ENCODE peak calls at places on chromosomes 11 and 22, in five cellular contexts. One of them, this sample, is unnamed.

GRCh38 chr11:70159612-70160570 is 43.2 kb upstream of the FADD start:
- DNase-seq in H1: no peak
- DNase-seq in SK-N-MC: no peak
- DNase-seq in cardiac muscle cell: no peak
- DNase-seq in pancreas: no peak
- DNase-seq in this sample: peak; percentile 43

GRCh38 chr11:128182844-128183243 is 404.5 kb downstream of the ETS1 start:
- DNase-seq in SK-N-MC: no peak
- DNase-seq in pancreas: no peak
- DNase-seq in H1: no peak
- DNase-seq in cardiac muscle cell: no peak
- DNase-seq in this sample: no peak

GRCh38 chr22:44108806-44109385 is 71.8 kb upstream of the PARVG start:
- DNase-seq in pancreas: peak; percentile 23
- DNase-seq in SK-N-MC: no peak
- DNase-seq in H1: no peak
- DNase-seq in cardiac muscle cell: no peak
- DNase-seq in this sample: no peak

GRCh38 chr11:103904324-103904667 is 132.1 kb upstream of the DDI1 start:
- DNase-seq in cardiac muscle cell: no peak
- DNase-seq in pancreas: no peak
- DNase-seq in H1: no peak
- DNase-seq in SK-N-MC: no peak
- DNase-seq in this sample: no peak

GRCh38 chr11:16494918-16495691 is 138.8 kb upstream of the SOX6 start:
- DNase-seq in cardiac muscle cell: no peak
- DNase-seq in SK-N-MC: no peak
- DNase-seq in pancreas: no peak
- DNase-seq in H1: no peak
- DNase-seq in this sample: no peak

GRCh38 chr11:130554241-130555055 is 106.0 kb downstream of the ADAMTS15 start:
- DNase-seq in cardiac muscle cell: no peak
- DNase-seq in H1: no peak
- DNase-seq in pancreas: no peak
- DNase-seq in SK-N-MC: no peak
- DNase-seq in this sample: no peak

GRCh38 chr11:7575841-7576451 is 62.1 kb downstream of the PPFIBP2 start:
- DNase-seq in pancreas: no peak
- DNase-seq in cardiac muscle cell: no peak
- DNase-seq in SK-N-MC: no peak
- DNase-seq in H1: no peak
- DNase-seq in this sample: peak; percentile 83

GRCh38 chr11:119751281-119752060 is 22.5 kb upstream of the NECTIN1 start:
- DNase-seq in cardiac muscle cell: no peak
- DNase-seq in H1: no peak
- DNase-seq in pancreas: no peak
- DNase-seq in SK-N-MC: no peak
- DNase-seq in this sample: no peak

GRCh38 chr11:6022954-6023353 is 7.6 kb downstream of the OR56A1 start:
- DNase-seq in SK-N-MC: no peak
- DNase-seq in pancreas: no peak
- DNase-seq in H1: no peak
- DNase-seq in cardiac muscle cell: peak; percentile 67
- DNase-seq in this sample: no peak

GRCh38 chr11:22763166-22763565 is 66.4 kb downstream of the SVIP start:
- DNase-seq in H1: no peak
- DNase-seq in pancreas: no peak
- DNase-seq in SK-N-MC: no peak
- DNase-seq in cardiac muscle cell: no peak
- DNase-seq in this sample: no peak

GRCh38 chr22:20438678-20439492 is 1.3 kb upstream of the SCARF2 start:
- DNase-seq in SK-N-MC: no peak
- DNase-seq in cardiac muscle cell: no peak
- DNase-seq in H1: no peak
- DNase-seq in pancreas: peak; percentile 55
- DNase-seq in this sample: no peak

GRCh38 chr11:1556278-1557167 is 15.5 kb downstream of the DUSP8 start:
- DNase-seq in H1: no peak
- DNase-seq in SK-N-MC: no peak
- DNase-seq in pancreas: peak; percentile 55
- DNase-seq in cardiac muscle cell: no peak
- DNase-seq in this sample: no peak

GRCh38 chr22:31753005-31753633 is 700 bp upstream of the DEPDC5 start:
- DNase-seq in cardiac muscle cell: peak; percentile 40
- DNase-seq in SK-N-MC: no peak
- DNase-seq in pancreas: peak; percentile 55
- DNase-seq in H1: no peak
- DNase-seq in this sample: peak; percentile 49

GRCh38 chr11:113376156-113376555 is 11.4 kb upstream of the ANKK1 start:
- DNase-seq in H1: no peak
- DNase-seq in SK-N-MC: no peak
- DNase-seq in cardiac muscle cell: peak; percentile 73
- DNase-seq in pancreas: no peak
- DNase-seq in this sample: no peak

GRCh38 chr22:27416553-27417427 is 384.8 kb downstream of the MN1 start:
- DNase-seq in H1: peak; percentile 23
- DNase-seq in SK-N-MC: peak; percentile 53
- DNase-seq in cardiac muscle cell: peak; percentile 93
- DNase-seq in pancreas: no peak
- DNase-seq in this sample: no peak

GRCh38 chr22:46813816-46814597 is 51.6 kb downstream of the TBC1D22A start:
- DNase-seq in pancreas: peak; percentile 19
- DNase-seq in cardiac muscle cell: peak; percentile 72
- DNase-seq in H1: no peak
- DNase-seq in SK-N-MC: no peak
- DNase-seq in this sample: no peak

GRCh38 chr11:20759541-20759940 is 90.2 kb downstream of the NELL1 start:
- DNase-seq in SK-N-MC: no peak
- DNase-seq in cardiac muscle cell: no peak
- DNase-seq in pancreas: no peak
- DNase-seq in H1: no peak
- DNase-seq in this sample: no peak

GRCh38 chr22:49207008-49207775 is 620.5 kb downstream of the BRD1 start:
- DNase-seq in SK-N-MC: no peak
- DNase-seq in pancreas: peak; percentile 6
- DNase-seq in H1: no peak
- DNase-seq in cardiac muscle cell: no peak
- DNase-seq in this sample: no peak

GRCh38 chr11:78841451-78842060 is 266.9 kb upstream of the NARS2 start:
- DNase-seq in cardiac muscle cell: peak; percentile 30
- DNase-seq in SK-N-MC: no peak
- DNase-seq in pancreas: no peak
- DNase-seq in H1: no peak
- DNase-seq in this sample: no peak

GRCh38 chr22:47331750-47332149 is 569.3 kb downstream of the TBC1D22A start:
- DNase-seq in pancreas: no peak
- DNase-seq in H1: no peak
- DNase-seq in cardiac muscle cell: no peak
- DNase-seq in SK-N-MC: no peak
- DNase-seq in this sample: no peak

GRCh38 chr22:35231585-35232084 is 25.7 kb upstream of the HMGXB4 start:
- DNase-seq in cardiac muscle cell: peak; percentile 76
- DNase-seq in pancreas: peak; percentile 82
- DNase-seq in H1: peak; percentile 68
- DNase-seq in SK-N-MC: peak; percentile 44
- DNase-seq in this sample: peak; percentile 73

GRCh38 chr22:35230839-35231584 is 26.3 kb upstream of the HMGXB4 start:
- DNase-seq in pancreas: no peak
- DNase-seq in cardiac muscle cell: no peak
- DNase-seq in SK-N-MC: peak; percentile 3
- DNase-seq in H1: no peak
- DNase-seq in this sample: peak; percentile 27

GRCh38 chr22:35227248-35227647 is 30.0 kb upstream of the HMGXB4 start:
- DNase-seq in H1: no peak
- DNase-seq in SK-N-MC: no peak
- DNase-seq in pancreas: no peak
- DNase-seq in cardiac muscle cell: no peak
- DNase-seq in this sample: no peak

GRCh38 chr22:35229865-35230264 is 27.4 kb upstream of the HMGXB4 start:
- DNase-seq in H1: no peak
- DNase-seq in pancreas: no peak
- DNase-seq in cardiac muscle cell: no peak
- DNase-seq in SK-N-MC: no peak
- DNase-seq in this sample: no peak

DNA sequence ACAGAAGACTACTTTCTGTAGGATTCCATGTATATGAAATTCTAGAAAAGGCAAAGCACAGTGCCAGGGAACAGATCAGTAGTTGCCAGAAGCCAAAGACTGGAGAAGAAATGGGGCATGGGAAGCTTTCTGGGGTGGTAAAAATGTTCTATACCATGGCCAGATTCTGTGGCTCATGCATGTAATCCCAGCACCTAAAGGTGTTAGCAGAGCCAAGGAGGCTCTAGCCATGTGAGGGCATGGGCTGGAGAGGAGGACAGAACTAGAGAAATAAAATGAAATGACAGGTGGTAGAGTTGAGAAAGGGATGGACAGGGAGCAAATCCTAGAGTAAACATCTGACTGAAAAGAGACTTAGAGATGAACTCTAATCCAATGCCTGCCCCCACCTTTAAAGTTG is 26.9 kb upstream of the HMGXB4 start:
- DNase-seq in cardiac muscle cell: no peak
- DNase-seq in SK-N-MC: no peak
- DNase-seq in H1: no peak
- DNase-seq in pancreas: no peak
- DNase-seq in this sample: no peak
- H3K4me3 ChIP-seq in cardiac muscle cell: no peak overlapping the region
- H3K4me3 ChIP-seq in SK-N-MC: peak overlapping the region; percentile 87
- H3K4me3 ChIP-seq in H1: no peak overlapping the region
- H3K4me3 ChIP-seq in pancreas: no peak overlapping the region
- H3K4me3 ChIP-seq in this sample: no peak overlapping the region

DNA sequence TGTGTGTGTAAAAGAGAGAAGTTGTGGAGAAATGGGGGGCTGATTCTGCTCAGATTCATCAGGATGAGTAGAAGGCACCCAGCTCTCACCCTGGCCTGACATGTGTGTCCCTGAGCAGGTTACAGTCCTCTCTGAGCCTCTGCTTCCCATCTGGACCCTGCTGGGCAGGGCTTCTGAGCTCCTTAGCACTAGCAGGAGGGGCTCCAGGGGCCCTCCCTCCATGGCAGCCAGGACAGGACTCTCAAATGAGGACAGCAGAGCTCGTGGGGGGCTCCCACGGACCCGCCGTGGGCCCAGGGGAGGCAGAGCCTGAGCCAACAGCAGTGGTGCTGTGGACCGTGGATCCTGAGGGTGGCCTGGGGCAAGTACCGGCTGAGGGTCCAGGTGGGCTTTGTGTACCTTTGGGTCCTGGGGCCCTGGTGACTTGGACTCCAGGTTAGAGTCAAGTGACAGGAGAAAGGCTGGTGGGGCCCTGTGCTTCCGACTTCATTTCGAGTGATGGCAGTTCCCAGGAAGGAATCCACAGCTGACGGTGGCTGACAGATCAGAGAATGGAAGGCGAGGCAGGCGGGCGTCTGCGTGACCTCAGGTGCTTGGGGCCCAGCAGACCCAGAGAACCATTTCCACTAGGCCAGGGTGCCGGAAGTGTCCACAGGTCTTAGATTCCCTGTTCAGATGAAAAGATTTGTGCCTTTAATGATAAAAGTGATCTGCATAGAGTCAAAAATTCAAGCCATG is 21.9 kb downstream of the NEAT1 start:
- DNase-seq in cardiac muscle cell: peak; percentile 41
- DNase-seq in SK-N-MC: no peak
- DNase-seq in pancreas: peak; percentile 59
- DNase-seq in H1: no peak
- DNase-seq in this sample: no peak
- H3K27ac ChIP-seq in cardiac muscle cell: peak overlapping the region; percentile 35
- H3K27ac ChIP-seq in SK-N-MC: no peak overlapping the region
- H3K27ac ChIP-seq in pancreas: no peak overlapping the region
- H3K27ac ChIP-seq in H1: no peak overlapping the region
- H3K27ac ChIP-seq in this sample: no peak overlapping the region

DNA sequence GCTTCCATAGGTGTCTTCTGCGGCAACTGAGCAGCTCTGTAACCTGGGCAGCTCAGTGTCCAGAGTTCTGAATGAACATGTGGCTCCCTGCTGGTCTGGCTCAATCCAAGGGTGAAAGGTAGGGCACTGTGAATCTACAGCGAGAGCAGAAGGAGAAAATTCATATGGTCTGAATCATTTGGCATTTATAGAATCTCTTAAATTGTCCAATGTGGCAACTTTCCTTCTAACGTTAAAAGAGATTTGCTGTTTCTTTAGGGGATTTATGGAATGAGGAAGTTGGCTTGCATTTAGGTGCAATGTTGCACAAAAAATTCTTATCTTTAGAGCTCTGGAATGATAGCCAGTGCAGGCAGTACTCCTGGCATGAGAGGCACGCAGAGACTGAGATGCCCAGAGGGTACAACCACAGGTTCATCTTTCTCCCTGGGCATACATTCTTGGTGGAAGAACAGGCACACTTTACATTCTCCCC is 17.0 kb downstream of the ATXN10 start:
- DNase-seq in H1: no peak
- DNase-seq in SK-N-MC: no peak
- DNase-seq in cardiac muscle cell: peak; percentile 91
- DNase-seq in pancreas: no peak
- DNase-seq in this sample: no peak
- H3K4me3 ChIP-seq in H1: no peak overlapping the region
- H3K4me3 ChIP-seq in SK-N-MC: peak overlapping the region; percentile 34
- H3K4me3 ChIP-seq in cardiac muscle cell: no peak overlapping the region
- H3K4me3 ChIP-seq in pancreas: no peak overlapping the region
- H3K4me3 ChIP-seq in this sample: no peak overlapping the region

GRCh38 chr11:473415-473814 is 23.3 kb downstream of the PTDSS2 start:
- DNase-seq in pancreas: no peak
- DNase-seq in SK-N-MC: no peak
- DNase-seq in H1: no peak
- DNase-seq in cardiac muscle cell: no peak
- DNase-seq in this sample: no peak

GRCh38 chr11:473975-474785 is 24.1 kb downstream of the PTDSS2 start:
- DNase-seq in SK-N-MC: no peak
- DNase-seq in pancreas: no peak
- DNase-seq in H1: no peak
- DNase-seq in cardiac muscle cell: no peak
- DNase-seq in this sample: no peak

GRCh38 chr11:476416-476815 is 26.3 kb downstream of the PTDSS2 start:
- DNase-seq in pancreas: no peak
- DNase-seq in H1: no peak
- DNase-seq in cardiac muscle cell: no peak
- DNase-seq in SK-N-MC: no peak
- DNase-seq in this sample: no peak

GRCh38 chr11:475941-476340 is 25.9 kb downstream of the PTDSS2 start:
- DNase-seq in cardiac muscle cell: no peak
- DNase-seq in SK-N-MC: no peak
- DNase-seq in H1: no peak
- DNase-seq in pancreas: no peak
- DNase-seq in this sample: no peak

DNA sequence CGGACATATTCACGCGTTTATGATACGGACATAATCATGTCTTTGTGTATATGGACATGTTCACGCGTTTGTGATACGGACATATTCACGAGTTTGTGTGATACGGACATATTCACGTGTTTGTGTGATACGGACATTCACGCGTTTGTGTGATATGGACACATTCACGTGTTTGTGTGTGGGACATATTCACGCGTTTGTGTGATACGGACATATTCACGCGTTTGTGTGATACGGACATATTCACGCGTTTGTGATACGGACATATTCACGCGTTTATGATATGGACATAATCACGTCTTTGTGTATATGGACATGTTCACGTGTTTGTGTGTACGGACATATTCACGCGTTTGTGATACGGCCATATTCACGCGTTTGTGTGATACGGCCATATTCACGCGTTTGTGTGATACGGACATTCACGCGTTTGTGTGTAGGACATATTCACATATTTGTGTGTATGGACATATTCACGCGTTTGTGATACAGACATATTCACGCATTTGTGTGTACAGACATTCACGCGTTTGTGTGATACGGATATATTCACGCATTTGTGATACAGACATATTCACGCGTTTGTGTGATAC is 24.9 kb downstream of the PTDSS2 start:
- DNase-seq in H1: no peak
- DNase-seq in pancreas: no peak
- DNase-seq in cardiac muscle cell: no peak
- DNase-seq in SK-N-MC: no peak
- DNase-seq in this sample: no peak
- H3K27ac ChIP-seq in H1: no peak overlapping the region
- H3K27ac ChIP-seq in pancreas: no peak overlapping the region
- H3K27ac ChIP-seq in cardiac muscle cell: no peak overlapping the region
- H3K27ac ChIP-seq in SK-N-MC: no peak overlapping the region
- H3K27ac ChIP-seq in this sample: no peak overlapping the region